ENCODE peak calls at places on chromosomes 6 and 20, in five cellular contexts. J is keratinocyte, A is cardiac fibroblast, C is neural progenitor cell, V is left ventricle myocardium inferior. R is an unnamed sample.

GRCh38 chr20:17648306-17648646 is 33.8 kb downstream of the RRBP1 start:
- DNase-seq in C (no peak), V (no peak), A (peak; percentile 25), J (no peak), R (no peak)

GRCh38 chr6:168050861-168051586 is 28.0 kb downstream of the FRMD1 start:
- DNase-seq in V (no peak), J (no peak), A (no peak), C (peak; percentile 63), R (no peak)

GRCh38 chr6:6661684-6662083 is 73.2 kb downstream of the LY86 start:
- DNase-seq in A (peak; percentile 75), J (no peak), V (no peak), C (no peak), R (peak; percentile 66)

GRCh38 chr20:37328149-37328945 is 17.6 kb upstream of the SRC start:
- DNase-seq in A (no peak), C (no peak), J (no peak), V (no peak), R (no peak)

GRCh38 chr6:105992315-105992961 is 93.7 kb upstream of the PRDM1 start:
- DNase-seq in C (peak; percentile 92), V (peak; percentile 82), J (no peak), A (peak; percentile 74), R (peak; percentile 72)

GRCh38 chr6:22658934-22659333 is 89.6 kb downstream of the HDGFL1 start:
- DNase-seq in J (no peak), V (no peak), A (no peak), C (no peak), R (no peak)

GRCh38 chr6:63677282-63677681 is 41.7 kb downstream of the PHF3 start:
- DNase-seq in V (no peak), A (peak; percentile 18), C (no peak), J (no peak), R (no peak)

GRCh38 chr6:7631466-7631865 is 41.5 kb downstream of the SNRNP48 start:
- DNase-seq in C (no peak), A (no peak), V (no peak), J (no peak), R (no peak)

GRCh38 chr20:313948-314347 is 11.4 kb upstream of the SOX12 start:
- DNase-seq in A (peak; percentile 90), C (no peak), J (no peak), V (no peak), R (peak; percentile 37)

GRCh38 chr6:80457044-80457933 is 350.8 kb downstream of the BCKDHB start:
- DNase-seq in J (peak; percentile 62), V (peak; percentile 68), A (peak; percentile 97), C (no peak), R (peak; percentile 99)

GRCh38 chr6:139472341-139473038 is 98.0 kb upstream of the CITED2 start:
- DNase-seq in A (peak; percentile 38), C (no peak), V (no peak), J (no peak), R (peak; percentile 86)

GRCh38 chr6:139475231-139475630 is 100.8 kb upstream of the CITED2 start:
- DNase-seq in V (no peak), J (no peak), A (no peak), C (no peak), R (no peak)

GRCh38 chr6:139474145-139475108 is 100.0 kb upstream of the CITED2 start:
- DNase-seq in V (no peak), A (peak; percentile 34), J (no peak), C (peak; percentile 43), R (peak; percentile 52)

GRCh38 chr6:139473731-139474130 is 99.3 kb upstream of the CITED2 start:
- DNase-seq in J (no peak), V (no peak), A (peak; percentile 11), C (no peak), R (no peak)

GRCh38 chr6:139473239-139473701 is 98.8 kb upstream of the CITED2 start:
- DNase-seq in J (no peak), V (no peak), A (no peak), C (peak; percentile 57), R (peak; percentile 82)
- H3K4me3 ChIP-seq in J (no peak overlapping the region), V (no peak overlapping the region), A (no peak overlapping the region), C (no peak overlapping the region), R (no peak overlapping the region)

GRCh38 chr6:29977425-29977727 is 35.0 kb downstream of the HLA-A start:
- DNase-seq in A (no peak), C (no peak), J (no peak), V (no peak), R (no peak)

GRCh38 chr6:29975561-29975907 is 33.2 kb downstream of the HLA-A start:
- DNase-seq in A (no peak), C (peak; percentile 49), V (no peak), J (no peak), R (no peak)

GRCh38 chr6:29976253-29976587 is 33.9 kb downstream of the HLA-A start:
- DNase-seq in V (no peak), A (no peak), J (no peak), C (no peak), R (no peak)

GRCh38 chr6:29974901-29975560 is 32.7 kb downstream of the HLA-A start:
- DNase-seq in V (no peak), C (peak; percentile 42), A (no peak), J (no peak), R (no peak)

GRCh38 chr6:29976588-29977424 is 34.5 kb downstream of the HLA-A start:
- DNase-seq in C (peak; percentile 79), V (peak; percentile 93), J (no peak), A (peak; percentile 74), R (peak; percentile 68)
- TF ChIP-seq CTCF in C (peak; percentile 34), V (peak; percentile 42), J (peak; percentile 43), A (peak; percentile 48), R (peak; percentile 53)

GRCh38 chr6:108157234-108157971 is 8.4 kb upstream of the NR2E1 start:
- DNase-seq in A (no peak), V (no peak), J (no peak), C (peak; percentile 99), R (no peak)
- H3K4me3 ChIP-seq in A (no peak overlapping the region), V (peak overlapping the region; percentile 52), J (peak overlapping the region; percentile 25), C (peak overlapping the region; percentile 45), R (no peak overlapping the region)

GRCh38 chr6:47308674-47309325 is 905 bp downstream of the TNFRSF21 start:
- DNase-seq in V (peak; percentile 32), C (peak; percentile 70), A (peak; percentile 60), J (no peak), R (peak; percentile 35)

GRCh38 chr6:47309326-47310130 is at the start of gene TNFRSF21:
- DNase-seq in J (peak; percentile 46), A (peak; percentile 92), V (peak; percentile 91), C (peak; percentile 96), R (peak; percentile 87)

GRCh38 chr6:47307362-47308222 is 2.1 kb downstream of the TNFRSF21 start:
- DNase-seq in J (no peak), V (no peak), C (no peak), A (peak; percentile 22), R (no peak)

GRCh38 chr6:47308223-47308567 is 1.5 kb downstream of the TNFRSF21 start:
- DNase-seq in V (no peak), C (peak; percentile 51), J (no peak), A (no peak), R (peak; percentile 23)

DNA sequence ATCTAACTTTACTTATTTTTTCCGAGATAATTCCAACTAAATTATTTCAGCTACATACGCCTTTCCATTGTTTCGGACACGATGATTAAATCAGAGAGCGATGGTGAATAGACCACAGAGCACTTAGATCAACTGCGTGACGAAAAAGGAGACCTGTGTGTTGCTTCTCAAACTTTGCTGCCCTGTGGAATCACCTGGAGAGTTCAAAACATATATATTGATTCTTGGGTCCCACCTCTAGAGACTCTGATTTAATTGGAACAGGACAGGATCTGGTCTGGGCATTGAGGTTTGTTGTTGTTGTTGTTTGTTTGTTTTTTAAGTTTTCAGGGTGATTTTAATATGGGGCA is 401 bp upstream of the TNFRSF21 start:
- DNase-seq in C (no peak), V (no peak), A (no peak), J (no peak), R (no peak)
- TF ChIP-seq CTCF in C (no peak), V (peak; percentile 24), A (no peak), J (no peak), R (no peak)

DNA sequence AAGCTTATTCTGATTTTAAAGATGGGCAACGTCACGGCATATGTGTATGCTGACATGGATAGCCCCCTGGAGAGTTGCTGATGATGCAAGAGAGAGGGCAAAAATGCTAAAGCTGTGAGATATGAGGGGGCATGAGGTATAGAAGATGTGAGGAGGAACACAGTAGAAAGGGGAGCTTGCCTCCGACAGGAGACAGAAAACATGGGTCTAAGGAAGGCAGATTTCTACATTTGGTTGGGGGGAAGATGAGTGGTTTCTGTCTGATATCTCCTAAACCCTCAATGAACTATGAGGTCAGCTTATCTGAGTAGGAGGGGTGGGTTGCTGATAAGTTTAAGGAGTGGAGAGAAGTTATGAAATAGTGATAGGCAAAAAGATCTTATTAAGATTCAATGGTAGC is 6.1 kb downstream of the RNF24 start:
- DNase-seq in J (no peak), V (no peak), C (no peak), A (no peak), R (no peak)
- H3K4me3 ChIP-seq in J (no peak overlapping the region), V (no peak overlapping the region), C (no peak overlapping the region), A (no peak overlapping the region), R (no peak overlapping the region)